ENCODE peak calls at places on chromosomes 11 and 22, in six cellular contexts. G, E, I, Z, P and U are unnamed samples.

GRCh38 chr11:110433393-110434333 is 3.9 kb downstream of the FDX1 start:
- DNase-seq in Z (no peak), I (peak), G (peak), E (no peak), P (peak), U (no peak)

GRCh38 chr11:21988477-21988876 is 204.4 kb upstream of the ANO5 start:
- DNase-seq in I (peak), P (no peak), G (no peak), Z (no peak), E (no peak), U (no peak)

GRCh38 chr11:64224891-64225607 is 937 bp downstream of the TRPT1 start:
- DNase-seq in G (no peak), Z (no peak), E (peak), I (peak), P (no peak), U (no peak)

GRCh38 chr11:13051257-13051656 is 42.1 kb downstream of the RASSF10 start:
- DNase-seq in Z (no peak), E (no peak), I (no peak), P (no peak), G (no peak), U (no peak)

GRCh38 chr11:123055132-123055924 is 6.6 kb downstream of the HSPA8 start:
- DNase-seq in Z (no peak), G (no peak), E (no peak), I (peak), P (no peak), U (no peak)

GRCh38 chr11:23078289-23078971 is 218.2 kb upstream of the CCDC179 start:
- DNase-seq in I (no peak), E (no peak), Z (no peak), P (peak), G (no peak), U (no peak)

GRCh38 chr11:96706761-96707160 is 316.9 kb downstream of the JRKL start:
- DNase-seq in P (no peak), I (no peak), E (no peak), G (no peak), Z (no peak), U (no peak)

GRCh38 chr11:34749666-34750659 is 129.1 kb downstream of the EHF start:
- DNase-seq in Z (no peak), G (no peak), P (peak), I (no peak), E (peak), U (no peak)

GRCh38 chr11:57792060-57792541 is 30.5 kb downstream of the CTNND1 start:
- DNase-seq in Z (peak), P (peak), G (peak), I (peak), E (peak), U (no peak)

GRCh38 chr22:37801946-37802309 is 5.8 kb upstream of the GCAT start:
- DNase-seq in P (no peak), E (no peak), Z (no peak), I (no peak), G (no peak), U (no peak)

GRCh38 chr11:14454861-14455632 is 44.6 kb downstream of the COPB1 start:
- DNase-seq in P (peak), G (peak), E (no peak), Z (no peak), I (peak), U (no peak)

GRCh38 chr11:70226967-70227366 is 23.9 kb downstream of the FADD start:
- DNase-seq in G (no peak), P (no peak), E (no peak), I (peak), Z (no peak), U (no peak)

GRCh38 chr22:40922484-40923303 is 28.5 kb upstream of the RBX1 start:
- DNase-seq in Z (no peak), G (peak), E (no peak), I (peak), P (peak), U (no peak)

GRCh38 chr11:57566035-57566504 is 1.4 kb downstream of the UBE2L6 start:
- DNase-seq in E (no peak), Z (peak), P (peak), G (peak), I (peak), U (peak)

GRCh38 chr11:128039140-128040021 is 548.0 kb downstream of the ETS1 start:
- DNase-seq in I (peak), P (peak), G (peak), Z (no peak), E (peak), U (no peak)

GRCh38 chr22:19400881-19401280 is 30.7 kb downstream of the HIRA start:
- DNase-seq in I (no peak), Z (no peak), P (no peak), E (no peak), G (no peak), U (no peak)

GRCh38 chr11:74472030-74472429 is 4.7 kb upstream of the KCNE3 start:
- DNase-seq in Z (no peak), I (peak), P (no peak), E (no peak), G (no peak), U (no peak)

GRCh38 chr11:107563702-107564101 is 1.8 kb downstream of the ALKBH8 start:
- DNase-seq in I (peak), G (no peak), E (no peak), P (peak), Z (no peak), U (no peak)

GRCh38 chr11:3947084-3947483 is 91.6 kb downstream of the STIM1 start:
- DNase-seq in I (peak), Z (no peak), E (peak), G (peak), P (peak), U (no peak)

GRCh38 chr11:120248551-120249278 is 8.8 kb downstream of the POU2F3 start:
- DNase-seq in Z (no peak), E (no peak), P (no peak), I (peak), G (no peak), U (no peak)

GRCh38 chr11:67572747-67573419 is 10.7 kb upstream of the GSTP1 start:
- DNase-seq in Z (no peak), E (no peak), P (peak), G (no peak), I (peak), U (no peak)